ENCODE peak calls at places on chromosomes 3 and 15, in nine cellular contexts. One of them, this sample, is unnamed.

GRCh38 chr3:14837188-14837587 is 18.4 kb downstream of the FGD5 start:
- DNase-seq in stimulated activated CD8-positive, alpha-beta memory T cell treated with anti-CD3 and anti-CD28 coated beads, Interleukin-4, amount 100 ng/mL, for 48 hours: no peak
- DNase-seq in pons: no peak
- DNase-seq in C1 segment of cervical spinal cord: no peak
- DNase-seq in 8988T: no peak
- DNase-seq in stimulated activated naive CD8-positive, alpha-beta T cell treated with anti-CD3 and anti-CD28 coated beads, Interleukin-15, Interleukin-2, amounts not matched to agents 100 U/mL and 50 U/mL, for 24 hours: no peak
- DNase-seq in activated naive CD8-positive, alpha-beta T cell treated with anti-CD3 and anti-CD28 coated beads, Interleukin-2, amount 50 U/mL, for 16 hours: no peak
- DNase-seq in T47D: no peak
- DNase-seq in DMS153: no peak
- DNase-seq in this sample: no peak

GRCh38 chr15:22979069-22979698 is 984 bp downstream of the CYFIP1 start:
- DNase-seq in stimulated activated naive CD8-positive, alpha-beta T cell treated with anti-CD3 and anti-CD28 coated beads, Interleukin-15, Interleukin-2, amounts not matched to agents 100 U/mL and 50 U/mL, for 24 hours: peak
- DNase-seq in stimulated activated CD8-positive, alpha-beta memory T cell treated with anti-CD3 and anti-CD28 coated beads, Interleukin-4, amount 100 ng/mL, for 48 hours: peak
- DNase-seq in C1 segment of cervical spinal cord: no peak
- DNase-seq in activated naive CD8-positive, alpha-beta T cell treated with anti-CD3 and anti-CD28 coated beads, Interleukin-2, amount 50 U/mL, for 16 hours: no peak
- DNase-seq in DMS153: no peak
- DNase-seq in pons: no peak
- DNase-seq in 8988T: peak
- DNase-seq in T47D: peak
- DNase-seq in this sample: no peak

GRCh38 chr15:48940508-48940907 is 23.2 kb downstream of the SHC4 start:
- DNase-seq in stimulated activated CD8-positive, alpha-beta memory T cell treated with anti-CD3 and anti-CD28 coated beads, Interleukin-4, amount 100 ng/mL, for 48 hours: no peak
- DNase-seq in stimulated activated naive CD8-positive, alpha-beta T cell treated with anti-CD3 and anti-CD28 coated beads, Interleukin-15, Interleukin-2, amounts not matched to agents 100 U/mL and 50 U/mL, for 24 hours: no peak
- DNase-seq in DMS153: no peak
- DNase-seq in activated naive CD8-positive, alpha-beta T cell treated with anti-CD3 and anti-CD28 coated beads, Interleukin-2, amount 50 U/mL, for 16 hours: no peak
- DNase-seq in pons: no peak
- DNase-seq in T47D: no peak
- DNase-seq in C1 segment of cervical spinal cord: no peak
- DNase-seq in 8988T: no peak
- DNase-seq in this sample: no peak

GRCh38 chr3:124965413-124965812 is 30.9 kb upstream of the MUC13 start:
- DNase-seq in activated naive CD8-positive, alpha-beta T cell treated with anti-CD3 and anti-CD28 coated beads, Interleukin-2, amount 50 U/mL, for 16 hours: no peak
- DNase-seq in C1 segment of cervical spinal cord: no peak
- DNase-seq in pons: no peak
- DNase-seq in DMS153: peak
- DNase-seq in stimulated activated naive CD8-positive, alpha-beta T cell treated with anti-CD3 and anti-CD28 coated beads, Interleukin-15, Interleukin-2, amounts not matched to agents 100 U/mL and 50 U/mL, for 24 hours: no peak
- DNase-seq in 8988T: no peak
- DNase-seq in T47D: no peak
- DNase-seq in stimulated activated CD8-positive, alpha-beta memory T cell treated with anti-CD3 and anti-CD28 coated beads, Interleukin-4, amount 100 ng/mL, for 48 hours: no peak
- DNase-seq in this sample: no peak

GRCh38 chr15:92780816-92781215 is 119.3 kb upstream of the CHD2 start:
- DNase-seq in C1 segment of cervical spinal cord: no peak
- DNase-seq in stimulated activated naive CD8-positive, alpha-beta T cell treated with anti-CD3 and anti-CD28 coated beads, Interleukin-15, Interleukin-2, amounts not matched to agents 100 U/mL and 50 U/mL, for 24 hours: no peak
- DNase-seq in T47D: no peak
- DNase-seq in activated naive CD8-positive, alpha-beta T cell treated with anti-CD3 and anti-CD28 coated beads, Interleukin-2, amount 50 U/mL, for 16 hours: no peak
- DNase-seq in DMS153: no peak
- DNase-seq in stimulated activated CD8-positive, alpha-beta memory T cell treated with anti-CD3 and anti-CD28 coated beads, Interleukin-4, amount 100 ng/mL, for 48 hours: no peak
- DNase-seq in pons: no peak
- DNase-seq in 8988T: no peak
- DNase-seq in this sample: no peak

GRCh38 chr3:184730924-184731323 is 19.1 kb upstream of the MAGEF1 start:
- DNase-seq in pons: no peak
- DNase-seq in C1 segment of cervical spinal cord: no peak
- DNase-seq in stimulated activated naive CD8-positive, alpha-beta T cell treated with anti-CD3 and anti-CD28 coated beads, Interleukin-15, Interleukin-2, amounts not matched to agents 100 U/mL and 50 U/mL, for 24 hours: no peak
- DNase-seq in 8988T: no peak
- DNase-seq in stimulated activated CD8-positive, alpha-beta memory T cell treated with anti-CD3 and anti-CD28 coated beads, Interleukin-4, amount 100 ng/mL, for 48 hours: no peak
- DNase-seq in DMS153: no peak
- DNase-seq in activated naive CD8-positive, alpha-beta T cell treated with anti-CD3 and anti-CD28 coated beads, Interleukin-2, amount 50 U/mL, for 16 hours: no peak
- DNase-seq in T47D: no peak
- DNase-seq in this sample: no peak

GRCh38 chr3:98980915-98981596 is 79.6 kb upstream of the DCBLD2 start:
- DNase-seq in pons: no peak
- DNase-seq in stimulated activated naive CD8-positive, alpha-beta T cell treated with anti-CD3 and anti-CD28 coated beads, Interleukin-15, Interleukin-2, amounts not matched to agents 100 U/mL and 50 U/mL, for 24 hours: no peak
- DNase-seq in stimulated activated CD8-positive, alpha-beta memory T cell treated with anti-CD3 and anti-CD28 coated beads, Interleukin-4, amount 100 ng/mL, for 48 hours: no peak
- DNase-seq in activated naive CD8-positive, alpha-beta T cell treated with anti-CD3 and anti-CD28 coated beads, Interleukin-2, amount 50 U/mL, for 16 hours: no peak
- DNase-seq in DMS153: no peak
- DNase-seq in T47D: no peak
- DNase-seq in 8988T: no peak
- DNase-seq in C1 segment of cervical spinal cord: no peak
- DNase-seq in this sample: no peak

GRCh38 chr3:188223936-188224335 is 70.0 kb downstream of the LPP start:
- DNase-seq in pons: no peak
- DNase-seq in activated naive CD8-positive, alpha-beta T cell treated with anti-CD3 and anti-CD28 coated beads, Interleukin-2, amount 50 U/mL, for 16 hours: no peak
- DNase-seq in stimulated activated CD8-positive, alpha-beta memory T cell treated with anti-CD3 and anti-CD28 coated beads, Interleukin-4, amount 100 ng/mL, for 48 hours: no peak
- DNase-seq in DMS153: no peak
- DNase-seq in stimulated activated naive CD8-positive, alpha-beta T cell treated with anti-CD3 and anti-CD28 coated beads, Interleukin-15, Interleukin-2, amounts not matched to agents 100 U/mL and 50 U/mL, for 24 hours: no peak
- DNase-seq in 8988T: no peak
- DNase-seq in T47D: no peak
- DNase-seq in C1 segment of cervical spinal cord: no peak
- DNase-seq in this sample: no peak

GRCh38 chr3:19811689-19812088 is 122.3 kb downstream of the EFHB start:
- DNase-seq in stimulated activated naive CD8-positive, alpha-beta T cell treated with anti-CD3 and anti-CD28 coated beads, Interleukin-15, Interleukin-2, amounts not matched to agents 100 U/mL and 50 U/mL, for 24 hours: no peak
- DNase-seq in C1 segment of cervical spinal cord: no peak
- DNase-seq in pons: no peak
- DNase-seq in stimulated activated CD8-positive, alpha-beta memory T cell treated with anti-CD3 and anti-CD28 coated beads, Interleukin-4, amount 100 ng/mL, for 48 hours: no peak
- DNase-seq in T47D: no peak
- DNase-seq in activated naive CD8-positive, alpha-beta T cell treated with anti-CD3 and anti-CD28 coated beads, Interleukin-2, amount 50 U/mL, for 16 hours: no peak
- DNase-seq in 8988T: no peak
- DNase-seq in DMS153: no peak
- DNase-seq in this sample: no peak

GRCh38 chr3:16789344-16790100 is 95.2 kb upstream of the PLCL2 start:
- DNase-seq in pons: no peak
- DNase-seq in 8988T: no peak
- DNase-seq in C1 segment of cervical spinal cord: no peak
- DNase-seq in stimulated activated CD8-positive, alpha-beta memory T cell treated with anti-CD3 and anti-CD28 coated beads, Interleukin-4, amount 100 ng/mL, for 48 hours: no peak
- DNase-seq in DMS153: no peak
- DNase-seq in stimulated activated naive CD8-positive, alpha-beta T cell treated with anti-CD3 and anti-CD28 coated beads, Interleukin-15, Interleukin-2, amounts not matched to agents 100 U/mL and 50 U/mL, for 24 hours: no peak
- DNase-seq in activated naive CD8-positive, alpha-beta T cell treated with anti-CD3 and anti-CD28 coated beads, Interleukin-2, amount 50 U/mL, for 16 hours: no peak
- DNase-seq in T47D: no peak
- DNase-seq in this sample: no peak